ENCODE peak calls at places on chromosomes 3 and 15, in eight cellular contexts. T is Jurkat, Clone E6-1; L is left lobe of liver; R is uterus; C is memory B cell; J is HFF-Myc; N is EL; X is left ventricle myocardium superior. Q is an unnamed sample.

GRCh38 chr15:62506217-62506805 is 341.2 kb upstream of the C2CD4B start:
- DNase-seq in T (no peak), J (no peak), C (no peak), N (peak), R (no peak), X (no peak), L (no peak), Q (peak)

GRCh38 chr3:100932491-100932890 is 60.7 kb downstream of the ABI3BP start:
- DNase-seq in J (no peak), R (no peak), T (no peak), C (no peak), X (no peak), L (no peak), N (no peak), Q (no peak)

GRCh38 chr3:98966862-98967554 is 65.5 kb upstream of the DCBLD2 start:
- DNase-seq in J (no peak), C (no peak), R (no peak), T (no peak), N (peak), L (no peak), X (no peak), Q (no peak)

GRCh38 chr3:174812172-174812862 is 46.8 kb upstream of the NAALADL2 start:
- DNase-seq in R (no peak), J (no peak), C (no peak), L (no peak), X (no peak), T (no peak), N (no peak), Q (no peak)

GRCh38 chr3:50550079-50550736 is 17.3 kb downstream of the C3orf18 start:
- DNase-seq in T (peak), J (no peak), N (peak), C (peak), R (peak), X (peak), L (peak), Q (no peak)

GRCh38 chr15:74961616-74962015 is 5.0 kb upstream of the RPP25 start:
- DNase-seq in T (no peak), R (no peak), L (no peak), J (no peak), C (no peak), N (no peak), X (no peak), Q (no peak)

GRCh38 chr3:126679318-126679751 is 24.4 kb upstream of the TXNRD3 start:
- DNase-seq in T (peak), C (peak), X (peak), R (peak), J (no peak), N (peak), L (peak), Q (peak)

GRCh38 chr3:100537646-100538338 is 45.4 kb downstream of the TMEM45A start:
- DNase-seq in X (no peak), L (no peak), J (no peak), R (no peak), N (no peak), C (no peak), T (no peak), Q (no peak)

GRCh38 chr3:143090486-143090885 is 29.1 kb upstream of the CHST2 start:
- DNase-seq in N (no peak), J (no peak), T (no peak), R (no peak), C (no peak), L (no peak), X (peak), Q (no peak)

GRCh38 chr15:67080900-67081431 is 15.6 kb downstream of the SMAD3 start:
- DNase-seq in L (no peak), X (peak), J (no peak), C (peak), T (peak), R (peak), N (peak), Q (no peak)

GRCh38 chr15:74458473-74458872 is 2.5 kb downstream of the UBL7 start:
- DNase-seq in J (no peak), R (no peak), X (no peak), L (no peak), T (no peak), C (no peak), N (no peak), Q (no peak)

GRCh38 chr15:66067687-66068086 is 185.9 kb downstream of the MEGF11 start:
- DNase-seq in T (no peak), N (no peak), R (no peak), J (no peak), X (no peak), C (no peak), L (no peak), Q (no peak)

GRCh38 chr3:57939776-57940175 is 68.4 kb upstream of the FLNB start:
- DNase-seq in C (no peak), J (no peak), X (no peak), N (no peak), T (no peak), R (no peak), L (no peak), Q (no peak)

GRCh38 chr3:124761250-124761796 is 31.1 kb downstream of the UMPS start:
- DNase-seq in L (peak), T (peak), X (peak), R (peak), N (peak), J (peak), C (peak), Q (peak)

GRCh38 chr3:71503525-71504249 is 79.8 kb downstream of the FOXP1 start:
- DNase-seq in T (no peak), R (no peak), J (no peak), X (no peak), N (peak), L (no peak), C (no peak), Q (no peak)

GRCh38 chr3:50294492-50295403 is 2.5 kb upstream of the IFRD2 start:
- DNase-seq in T (no peak), X (no peak), N (no peak), R (no peak), J (no peak), L (no peak), C (no peak), Q (no peak)

GRCh38 chr3:65883614-65884013 is 155.1 kb downstream of the MAGI1 start:
- DNase-seq in X (no peak), R (no peak), J (no peak), N (peak), C (no peak), T (no peak), L (no peak), Q (no peak)

GRCh38 chr3:38116471-38117162 is 20.3 kb downstream of the ACAA1 start:
- DNase-seq in C (no peak), J (no peak), X (no peak), R (no peak), L (peak), T (no peak), N (no peak), Q (no peak)

GRCh38 chr3:117547956-117548550 is 838.5 kb downstream of the TUSC7 start:
- DNase-seq in R (no peak), N (peak), C (no peak), L (no peak), J (peak), T (no peak), X (no peak), Q (no peak)